ENCODE peak calls at places on chromosomes 12 and 14, in five cellular contexts. N, I, Q, X and E are unnamed samples.

GRCh38 chr12:116143883-116144266 is 133.6 kb downstream of the MED13L start:
- DNase-seq in X (no peak), N (peak; percentile 64), I (no peak), Q (no peak), E (peak; percentile 70)

GRCh38 chr14:58637391-58638230 is at the start of gene DACT1:
- DNase-seq in I (peak; percentile 79), Q (no peak), N (peak; percentile 79), X (peak; percentile 50), E (no peak)

GRCh38 chr12:6295187-6295811 is 15.2 kb upstream of the PLEKHG6 start:
- DNase-seq in I (no peak), X (peak; percentile 83), Q (peak; percentile 74), N (peak; percentile 82), E (no peak)

GRCh38 chr12:9829483-9829882 is 2.2 kb downstream of the KLRF1 start:
- DNase-seq in N (no peak), X (no peak), I (no peak), Q (no peak), E (no peak)

GRCh38 chr12:52691076-52691764 is 11.0 kb upstream of the KRT1 start:
- DNase-seq in N (no peak), X (peak; percentile 27), I (no peak), Q (no peak), E (no peak)

GRCh38 chr14:68947802-68948201 is 31.3 kb downstream of the ACTN1 start:
- DNase-seq in X (peak; percentile 87), N (peak; percentile 42), Q (no peak), I (no peak), E (no peak)

GRCh38 chr12:103470664-103471063 is 25.1 kb downstream of the C12orf42 start:
- DNase-seq in N (no peak), Q (no peak), I (no peak), X (no peak), E (no peak)

GRCh38 chr12:81170072-81170471 is 92.2 kb downstream of the ACSS3 start:
- DNase-seq in Q (no peak), N (peak; percentile 13), I (no peak), X (no peak), E (no peak)

GRCh38 chr12:32047357-32047828 is 59.3 kb upstream of the BICD1 start:
- DNase-seq in X (no peak), Q (no peak), N (no peak), I (no peak), E (no peak)

GRCh38 chr12:122001379-122002209 is 20.1 kb upstream of the BCL7A start:
- DNase-seq in I (no peak), X (no peak), N (no peak), Q (no peak), E (no peak)

GRCh38 chr14:71371711-71372396 is 464.6 kb downstream of the PCNX1 start:
- DNase-seq in Q (no peak), N (peak; percentile 75), X (no peak), I (no peak), E (no peak)

GRCh38 chr12:106425061-106425706 is 67.6 kb downstream of the POLR3B start:
- DNase-seq in N (no peak), I (no peak), Q (no peak), X (no peak), E (no peak)

GRCh38 chr14:70655110-70655826 is 13.6 kb downstream of the TTC9 start:
- DNase-seq in X (peak; percentile 68), I (no peak), N (no peak), Q (no peak), E (no peak)

GRCh38 chr12:127162902-127163301 is 1104.1 kb upstream of the TMEM132C start:
- DNase-seq in N (peak; percentile 53), I (no peak), Q (peak; percentile 52), X (no peak), E (no peak)

GRCh38 chr12:64631197-64631596 is 20.9 kb downstream of the RASSF3 start:
- DNase-seq in I (no peak), Q (no peak), X (no peak), N (no peak), E (no peak)

GRCh38 chr12:40892528-40892927 is 200.3 kb downstream of the CNTN1 start:
- DNase-seq in I (no peak), Q (no peak), N (no peak), X (no peak), E (no peak)

GRCh38 chr12:82833461-82833860 is 146.8 kb downstream of the TMTC2 start:
- DNase-seq in Q (no peak), N (no peak), I (no peak), X (no peak), E (no peak)

GRCh38 chr12:111025792-111026430 is 105.5 kb upstream of the MYL2 start:
- DNase-seq in I (no peak), X (no peak), N (no peak), Q (no peak), E (no peak)

GRCh38 chr12:128798543-128799341 is 25.0 kb downstream of the SLC15A4 start:
- DNase-seq in Q (no peak), X (no peak), I (peak; percentile 55), N (no peak), E (no peak)
- TF ChIP-seq CTCF in Q (no peak), X (no peak), I (no peak), N (peak; percentile 13), E (no peak)

GRCh38 chr14:52950898-52951729 is at the start of gene FERMT2:
- DNase-seq in I (peak; percentile 94), X (peak; percentile 76), N (peak; percentile 82), Q (peak; percentile 25), E (no peak)

GRCh38 chr14:52949711-52950409 is 990 bp downstream of the FERMT2 start:
- DNase-seq in X (no peak), Q (no peak), I (no peak), N (peak; percentile 46), E (no peak)

GRCh38 chr14:52949249-52949648 is 1.6 kb downstream of the FERMT2 start:
- DNase-seq in N (no peak), X (no peak), I (no peak), Q (no peak), E (no peak)

GRCh38 chr14:52950410-52950897 is 396 bp downstream of the FERMT2 start:
- DNase-seq in X (peak; percentile 38), Q (peak; percentile 32), I (peak; percentile 77), N (peak; percentile 29), E (no peak)

GRCh38 chr14:52951730-52952481 is 1.1 kb upstream of the FERMT2 start:
- DNase-seq in Q (peak; percentile 65), X (peak; percentile 18), N (peak; percentile 80), I (no peak), E (peak; percentile 29)
- H3K4me3 ChIP-seq in Q (peak overlapping the region; percentile 67), X (peak overlapping the region; percentile 67), N (peak overlapping the region; percentile 54), I (peak overlapping the region; percentile 80), E (peak overlapping the region; percentile 75)

DNA sequence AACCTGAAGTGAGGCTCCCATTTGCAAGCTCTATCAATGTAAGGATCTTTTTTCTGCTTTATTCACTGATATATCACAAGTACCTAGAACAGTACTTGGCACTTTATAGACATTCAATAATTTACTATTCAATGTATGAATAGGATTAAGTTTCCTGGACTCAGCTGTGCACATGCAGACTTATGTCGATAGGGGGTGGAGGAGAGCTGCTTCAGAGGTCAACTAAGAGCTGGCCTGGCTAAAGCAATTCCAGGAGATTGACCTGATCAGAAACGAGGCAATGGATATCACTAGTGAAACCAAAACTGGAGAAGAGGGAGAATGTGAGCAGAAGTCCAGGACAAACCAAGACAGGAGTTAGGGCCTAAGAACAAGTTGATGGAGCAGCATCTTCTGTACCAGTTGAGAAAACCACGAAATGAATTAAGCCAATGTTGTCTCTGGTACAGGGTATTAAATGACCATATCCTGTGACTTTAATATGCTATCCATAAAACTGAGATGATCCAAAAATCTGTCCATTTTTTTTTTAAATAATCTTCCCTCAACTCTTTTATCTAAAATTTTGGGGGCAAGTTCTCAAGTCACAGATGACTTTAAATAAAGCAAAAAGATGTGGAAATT is 169.2 kb downstream of the PIK3C2G start:
- DNase-seq in I (no peak), Q (peak; percentile 21), N (peak; percentile 71), X (peak; percentile 31), E (peak; percentile 19)
- TF ChIP-seq CTCF in I (peak; percentile 72), Q (peak; percentile 79), N (peak; percentile 86), X (peak; percentile 66), E (peak; percentile 77)

GRCh38 chr14:105866841-105867321 is 340.5 kb downstream of the TMEM121 start:
- DNase-seq in Q (no peak), N (no peak), X (no peak), I (no peak), E (no peak)
- H3K4me3 ChIP-seq in Q (no peak overlapping the region), N (no peak overlapping the region), X (no peak overlapping the region), I (no peak overlapping the region), E (no peak overlapping the region)

GRCh38 chr12:26044592-26044991 is 80.2 kb downstream of the BHLHE41 start:
- DNase-seq in I (no peak), Q (no peak), X (no peak), N (no peak), E (no peak)
- TF ChIP-seq CTCF in I (no peak), Q (no peak), X (no peak), N (no peak), E (no peak)